ENCODE peak calls at places on chromosomes 12 and 14, in six cellular contexts. G, I, Y, U, K and W are unnamed samples.

GRCh38 chr12:123389560-123390351 is 5.8 kb downstream of the KMT5A start:
- DNase-seq in G (peak), I (no peak), Y (no peak), U (peak), K (peak), W (peak)

GRCh38 chr14:32947081-32947480 is 8.4 kb downstream of the NPAS3 start:
- DNase-seq in G (no peak), I (no peak), Y (no peak), U (no peak), K (no peak), W (no peak)

GRCh38 chr12:12534134-12534866 is 28.4 kb downstream of the DUSP16 start:
- DNase-seq in G (no peak), I (no peak), Y (no peak), U (no peak), K (no peak), W (no peak)

GRCh38 chr12:131794061-131794460 is 34.1 kb upstream of the MMP17 start:
- DNase-seq in G (no peak), I (no peak), Y (no peak), U (no peak), K (no peak), W (no peak)

GRCh38 chr12:17108877-17109520 is 503.0 kb upstream of the LMO3 start:
- DNase-seq in G (no peak), I (no peak), Y (no peak), U (no peak), K (no peak), W (no peak)

GRCh38 chr12:91422811-91423210 is 240.2 kb upstream of the DCN start:
- DNase-seq in G (no peak), I (no peak), Y (no peak), U (no peak), K (no peak), W (no peak)

GRCh38 chr14:21024668-21025373 is at the start of gene NDRG2:
- DNase-seq in G (peak), I (no peak), Y (peak), U (peak), K (peak), W (peak)

GRCh38 chr14:57057803-57058202 is 210.9 kb downstream of the EXOC5 start:
- DNase-seq in G (no peak), I (no peak), Y (no peak), U (no peak), K (no peak), W (no peak)

GRCh38 chr12:52020539-52021336 is 14.0 kb downstream of the TAMALIN start:
- DNase-seq in G (peak), I (no peak), Y (peak), U (peak), K (peak), W (peak)

GRCh38 chr14:67343601-67344230 is 15.9 kb downstream of the ATP6V1D start:
- DNase-seq in G (no peak), I (no peak), Y (no peak), U (no peak), K (no peak), W (no peak)

GRCh38 chr14:57889245-57889644 is 23.4 kb upstream of the SLC35F4 start:
- DNase-seq in G (peak), I (peak), Y (no peak), U (no peak), K (no peak), W (no peak)

GRCh38 chr12:20798561-20798960 is 11.9 kb upstream of the SLCO1B3 start:
- DNase-seq in G (peak), I (no peak), Y (peak), U (no peak), K (no peak), W (no peak)

GRCh38 chr12:108063192-108063591 is 65.9 kb upstream of the WSCD2 start:
- DNase-seq in G (peak), I (peak), Y (peak), U (peak), K (no peak), W (no peak)

GRCh38 chr12:56629459-56630179 is 507 bp downstream of the BAZ2A start:
- DNase-seq in G (peak), I (no peak), Y (peak), U (peak), K (no peak), W (peak)

GRCh38 chr14:69207435-69208041 is 16.2 kb downstream of the EXD2 start:
- DNase-seq in G (no peak), I (no peak), Y (no peak), U (no peak), K (no peak), W (no peak)

GRCh38 chr14:25516838-25517237 is 466.9 kb upstream of the STXBP6 start:
- DNase-seq in G (no peak), I (no peak), Y (no peak), U (no peak), K (peak), W (no peak)

GRCh38 chr14:103547941-103548462 is 14.5 kb downstream of the BAG5 start:
- DNase-seq in G (no peak), I (no peak), Y (no peak), U (no peak), K (no peak), W (no peak)

GRCh38 chr12:47808574-47809380 is 10.9 kb downstream of the HDAC7 start:
- DNase-seq in G (no peak), I (no peak), Y (peak), U (no peak), K (no peak), W (no peak)

GRCh38 chr12:6724409-6724797 is 557 bp downstream of the COPS7A start:
- DNase-seq in G (no peak), I (no peak), Y (peak), U (peak), K (peak), W (peak)

GRCh38 chr12:68536885-68537284 is 73.8 kb upstream of the RAP1B start:
- DNase-seq in G (peak), I (no peak), Y (no peak), U (no peak), K (no peak), W (no peak)

DNA sequence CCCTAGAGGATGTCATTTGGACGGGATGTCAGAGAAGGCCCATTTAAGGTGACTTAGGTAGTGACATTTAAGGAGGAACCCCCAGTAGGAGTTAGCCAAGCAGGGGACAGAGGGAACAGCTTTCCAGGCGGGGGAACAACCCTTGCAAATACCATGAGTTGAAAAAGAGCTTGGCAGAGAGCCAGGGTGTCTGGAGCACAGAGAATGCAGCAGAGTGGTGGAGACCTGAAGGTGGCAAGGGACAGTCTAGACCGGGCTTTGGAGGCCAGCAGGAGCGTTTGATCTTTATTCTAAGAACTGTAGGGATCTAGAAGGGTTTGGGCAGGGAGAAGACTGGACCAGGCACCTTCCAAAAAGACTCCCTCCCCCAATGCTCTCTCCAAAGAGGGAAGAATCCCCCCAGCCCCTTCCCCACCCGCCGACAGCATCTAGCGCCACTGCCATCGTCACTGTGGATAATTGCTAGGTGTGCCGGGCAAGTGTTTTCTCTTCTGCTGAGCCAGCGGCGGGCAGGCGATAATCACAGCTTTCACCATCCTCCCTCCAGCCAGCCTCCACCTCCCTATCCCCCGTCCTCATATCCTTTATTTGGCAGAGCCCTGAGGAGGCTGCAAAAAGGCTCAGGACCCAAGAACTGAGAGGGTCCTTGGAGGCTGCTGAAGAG is 33.4 kb upstream of the BEGAIN start:
- DNase-seq in G (no peak), I (no peak), Y (no peak), U (no peak), K (peak), W (no peak)
- TF ChIP-seq CTCF in G (no peak), I (no peak), Y (no peak), U (no peak), K (no peak), W (no peak)

DNA sequence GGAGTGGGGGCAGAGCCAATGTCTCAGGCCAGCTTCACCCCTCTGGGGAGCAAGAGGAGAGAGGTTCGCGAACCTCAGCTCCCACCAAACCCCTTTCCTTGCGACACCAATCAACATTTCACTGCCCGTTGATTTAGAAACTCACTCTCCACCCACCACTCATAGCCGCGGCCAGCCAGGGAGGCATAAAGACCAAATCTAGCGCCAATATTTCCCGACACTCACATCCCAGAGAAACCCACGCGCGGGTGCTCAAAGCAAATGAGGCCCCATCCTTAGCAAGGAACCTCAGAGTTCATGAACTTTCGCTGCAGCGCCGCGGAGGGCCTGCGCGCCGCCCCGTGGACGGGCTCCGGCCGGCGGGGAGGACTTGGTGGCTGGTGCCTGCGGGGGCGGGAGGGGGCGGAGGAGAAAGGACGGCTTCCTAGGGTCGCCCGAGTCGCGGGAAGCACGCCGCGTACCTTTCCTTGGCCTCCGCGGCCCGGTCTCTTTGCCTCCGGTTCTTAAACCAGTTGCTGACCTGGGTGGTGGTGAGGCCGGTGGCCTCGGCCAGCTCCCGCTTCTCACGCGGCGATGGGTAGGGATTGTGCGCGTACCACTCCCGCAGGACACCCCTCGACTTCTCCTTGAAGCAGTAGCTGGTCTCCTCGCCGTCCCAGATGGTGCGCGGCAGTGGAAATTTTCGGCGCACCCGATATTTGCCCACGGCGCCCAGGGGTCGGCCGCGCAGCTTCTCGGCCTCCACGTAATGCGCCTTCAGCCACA is 926 bp downstream of the SIX1 start:
- DNase-seq in G (no peak), I (peak), Y (no peak), U (no peak), K (peak), W (no peak)
- TF ChIP-seq CTCF in G (no peak), I (no peak), Y (no peak), U (no peak), K (no peak), W (no peak)

GRCh38 chr14:41609704-41610183 is 3.1 kb downstream of the LRFN5 start:
- DNase-seq in G (peak), I (peak), Y (no peak), U (no peak), K (peak), W (peak)
- TF ChIP-seq CTCF in G (no peak), I (no peak), Y (no peak), U (no peak), K (no peak), W (peak)

GRCh38 chr14:76456891-76457586 is 81.1 kb downstream of the ESRRB start:
- DNase-seq in G (no peak), I (no peak), Y (no peak), U (no peak), K (no peak), W (no peak)

GRCh38 chr14:76450476-76450875 is 74.5 kb downstream of the ESRRB start:
- DNase-seq in G (no peak), I (no peak), Y (no peak), U (no peak), K (no peak), W (no peak)

GRCh38 chr14:76461886-76462285 is 85.9 kb downstream of the ESRRB start:
- DNase-seq in G (no peak), I (no peak), Y (no peak), U (no peak), K (no peak), W (no peak)

DNA sequence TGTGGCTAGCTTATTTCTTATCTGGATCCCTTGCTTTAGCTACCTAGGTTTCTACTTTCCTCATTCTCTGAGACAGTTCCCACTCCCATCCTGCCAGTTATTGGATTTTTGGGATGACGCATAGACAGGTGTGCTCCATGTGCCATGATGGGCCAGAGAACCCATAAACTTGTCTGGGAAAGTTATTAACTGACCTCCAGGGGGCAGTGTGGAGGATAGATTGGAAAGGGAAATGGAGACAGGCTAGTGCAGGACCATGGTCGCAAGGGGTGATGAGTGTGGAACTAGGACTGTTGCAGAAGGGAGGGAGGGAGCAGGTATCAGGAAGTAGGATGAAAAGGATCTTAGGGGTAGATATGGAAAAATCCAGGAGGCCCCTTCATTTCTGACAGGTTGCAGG is 80.3 kb downstream of the ESRRB start:
- DNase-seq in G (peak), I (peak), Y (peak), U (peak), K (peak), W (peak)
- TF ChIP-seq CTCF in G (peak), I (peak), Y (peak), U (peak), K (peak), W (peak)

GRCh38 chr12:104180389-104180788 is 35.2 kb upstream of the TXNRD1 start:
- DNase-seq in G (peak), I (no peak), Y (no peak), U (no peak), K (no peak), W (no peak)

GRCh38 chr12:104181313-104181712 is 34.3 kb upstream of the TXNRD1 start:
- DNase-seq in G (peak), I (peak), Y (no peak), U (no peak), K (no peak), W (no peak)

GRCh38 chr12:104175726-104176247 is 37.8 kb upstream of the NFYB start:
- DNase-seq in G (no peak), I (no peak), Y (no peak), U (no peak), K (no peak), W (no peak)

GRCh38 chr12:104177336-104177662 is 38.3 kb upstream of the TXNRD1 start:
- DNase-seq in G (no peak), I (no peak), Y (no peak), U (no peak), K (no peak), W (no peak)

GRCh38 chr12:104177663-104178501 is 37.7 kb upstream of the TXNRD1 start:
- DNase-seq in G (peak), I (peak), Y (no peak), U (no peak), K (no peak), W (no peak)
- TF ChIP-seq CTCF in G (peak), I (peak), Y (no peak), U (no peak), K (no peak), W (no peak)

DNA sequence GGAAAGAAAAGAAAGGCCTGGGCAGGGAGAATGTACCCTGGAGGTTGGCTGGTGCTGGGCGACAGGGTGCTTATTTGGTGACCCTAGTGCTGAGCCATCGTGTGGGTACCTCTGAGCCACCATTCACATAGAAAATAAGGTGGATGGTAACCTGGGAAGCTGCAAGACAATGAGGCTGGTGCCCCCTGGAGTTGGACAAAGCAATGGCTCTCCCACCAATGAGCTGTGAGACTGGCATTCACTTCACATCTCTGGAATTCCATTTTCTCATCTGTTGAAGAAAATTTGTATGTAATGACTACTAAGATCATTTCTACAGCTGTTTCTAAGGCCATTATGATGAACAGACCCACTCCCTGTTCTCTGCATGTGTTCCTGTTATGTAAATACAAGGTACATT is 63.1 kb upstream of the IGF1 start:
- DNase-seq in G (no peak), I (peak), Y (no peak), U (no peak), K (no peak), W (no peak)
- TF ChIP-seq CTCF in G (no peak), I (peak), Y (peak), U (peak), K (no peak), W (peak)